ENCODE peak calls at places on chromosomes 12 and 14, in eight cellular contexts. I is central memory CD4-positive, alpha-beta T cell; P is mucosa of descending colon; Q is Daoy; E is Calu3; M is NCI-H524; L is CD8-positive, alpha-beta memory T cell; C is activated CD4-positive, alpha-beta T cell treated with anti-CD3 and anti-CD28 coated beads for 1 hour. K is an unnamed sample.

GRCh38 chr14:68444449-68445168 is 348.3 kb downstream of the ZFP36L1 start:
- DNase-seq in L (no peak), P (no peak), E (peak; percentile 22), Q (peak; percentile 90), I (no peak), M (no peak), C (no peak), K (no peak)

GRCh38 chr14:96047101-96047500 is 7.9 kb downstream of the C14orf132 start:
- DNase-seq in L (no peak), C (no peak), E (no peak), Q (no peak), M (no peak), I (no peak), P (no peak), K (no peak)

GRCh38 chr12:23640754-23641153 is 308.7 kb downstream of the SOX5 start:
- DNase-seq in L (no peak), C (no peak), I (no peak), E (no peak), P (no peak), M (no peak), Q (no peak), K (no peak)

GRCh38 chr12:155006-155405 is 59.0 kb downstream of the SLC6A12 start:
- DNase-seq in Q (no peak), C (no peak), I (no peak), M (no peak), P (no peak), L (no peak), E (no peak), K (no peak)

GRCh38 chr14:90484291-90484690 is 87.5 kb downstream of the CALM1 start:
- DNase-seq in M (no peak), Q (no peak), E (no peak), I (no peak), L (no peak), C (no peak), P (no peak), K (no peak)

GRCh38 chr12:25254271-25254880 is 3.6 kb upstream of the KRAS start:
- DNase-seq in M (peak; percentile 20), P (no peak), L (no peak), C (no peak), I (no peak), E (no peak), Q (no peak), K (no peak)

GRCh38 chr14:51094282-51094821 is 553 bp downstream of the TRIM9 start:
- DNase-seq in P (no peak), M (peak; percentile 49), I (peak; percentile 3), Q (peak; percentile 55), C (no peak), E (no peak), L (no peak), K (peak; percentile 83)

GRCh38 chr14:77565289-77566081 is 51.0 kb downstream of the SPTLC2 start:
- DNase-seq in C (no peak), P (no peak), L (no peak), Q (peak; percentile 16), M (no peak), I (no peak), E (no peak), K (no peak)

GRCh38 chr12:45729233-45730115 is at the start of gene ARID2:
- DNase-seq in L (peak; percentile 80), C (peak; percentile 50), M (peak; percentile 58), I (peak; percentile 69), P (peak; percentile 83), Q (peak; percentile 81), E (peak; percentile 55), K (peak; percentile 75)

GRCh38 chr12:123935956-123936355 is 36.7 kb downstream of the CCDC92 start:
- DNase-seq in I (no peak), M (no peak), C (no peak), L (no peak), Q (no peak), P (no peak), E (no peak), K (no peak)